ENCODE peak calls at places on chromosome 12, in four cellular contexts. M, B, D and Z are unnamed samples.

GRCh38 chr12:115611477-115611876 is 666.0 kb downstream of the MED13L start:
- DNase-seq in M (no peak), D (peak), B (no peak), Z (no peak)

GRCh38 chr12:55659486-55660385 is 23.0 kb downstream of the OR10P1 start:
- DNase-seq in M (no peak), B (peak), D (no peak), Z (no peak)

GRCh38 chr12:123354600-123354999 is 10.0 kb downstream of the SBNO1 start:
- DNase-seq in D (no peak), B (no peak), M (no peak), Z (no peak)

GRCh38 chr12:10690906-10691305 is 17.1 kb upstream of the STYK1 start:
- DNase-seq in B (peak), M (no peak), D (no peak), Z (no peak)

GRCh38 chr12:65720136-65720535 is 104.1 kb upstream of the HMGA2 start:
- DNase-seq in M (no peak), B (peak), D (no peak), Z (no peak)

GRCh38 chr12:15698377-15698867 is 90.8 kb downstream of the EPS8 start:
- DNase-seq in M (no peak), D (no peak), B (no peak), Z (no peak)

GRCh38 chr12:30794591-30795409 is 40.0 kb upstream of the CAPRIN2 start:
- DNase-seq in M (no peak), B (peak), D (no peak), Z (no peak)

GRCh38 chr12:113475451-113476085 is 3.9 kb upstream of the LHX5 start:
- DNase-seq in B (no peak), M (no peak), D (no peak), Z (no peak)

DNA sequence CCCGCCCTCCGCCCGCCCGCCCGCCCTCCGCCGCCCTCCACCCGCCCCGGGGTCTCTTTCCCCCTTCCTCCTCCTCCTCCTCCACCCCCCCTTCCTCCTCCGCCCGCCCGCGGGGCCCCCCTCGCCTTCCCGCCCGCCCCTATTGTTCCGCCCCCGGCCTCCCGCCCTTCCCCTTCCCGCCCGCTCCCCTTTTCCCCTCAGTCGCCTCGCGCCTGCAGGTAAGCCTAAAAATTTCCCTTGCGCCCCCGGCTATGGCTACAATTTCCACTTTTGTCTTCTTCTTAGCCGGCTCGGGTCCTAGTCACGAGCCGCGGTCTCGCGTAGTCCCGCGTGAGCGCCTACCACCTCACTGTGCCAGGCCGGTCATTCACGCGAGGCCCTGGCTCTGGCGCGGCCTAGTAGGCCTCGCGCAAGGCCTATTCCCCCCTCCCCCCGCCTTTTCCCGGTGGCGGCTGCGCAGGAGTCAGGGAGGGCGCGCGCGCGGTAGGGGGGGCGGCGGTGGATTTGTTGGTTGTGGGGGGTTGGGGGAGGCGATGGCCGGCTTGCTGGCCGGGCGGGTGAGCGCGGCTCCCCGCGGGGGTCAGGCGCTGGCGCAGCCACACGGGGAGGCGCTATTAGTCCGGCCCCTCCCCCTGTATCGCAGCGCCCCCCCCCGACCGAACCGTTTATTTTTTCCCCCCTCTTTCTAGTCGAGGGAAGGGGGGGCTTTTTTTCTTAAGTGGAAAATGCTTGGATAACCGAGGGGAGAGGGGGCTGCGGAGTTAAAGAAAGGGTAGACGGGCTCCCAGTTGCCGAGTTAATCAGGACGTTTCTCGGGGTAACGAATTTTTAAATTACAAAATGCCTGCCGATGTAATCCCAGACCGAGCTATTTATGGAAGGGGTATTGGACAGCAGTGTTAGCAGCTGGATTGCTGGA is 516 bp downstream of the PCBP2 start:
- DNase-seq in M (peak), B (peak), D (peak), Z (peak)
- TF ChIP-seq CTCF in M (no peak), B (no peak), D (peak), Z (no peak)

GRCh38 chr12:109719123-109720022 is 5.7 kb downstream of the FAM222A start:
- DNase-seq in B (no peak), M (no peak), D (no peak), Z (no peak)
- TF ChIP-seq CTCF in B (peak), M (no peak), D (peak), Z (no peak)

DNA sequence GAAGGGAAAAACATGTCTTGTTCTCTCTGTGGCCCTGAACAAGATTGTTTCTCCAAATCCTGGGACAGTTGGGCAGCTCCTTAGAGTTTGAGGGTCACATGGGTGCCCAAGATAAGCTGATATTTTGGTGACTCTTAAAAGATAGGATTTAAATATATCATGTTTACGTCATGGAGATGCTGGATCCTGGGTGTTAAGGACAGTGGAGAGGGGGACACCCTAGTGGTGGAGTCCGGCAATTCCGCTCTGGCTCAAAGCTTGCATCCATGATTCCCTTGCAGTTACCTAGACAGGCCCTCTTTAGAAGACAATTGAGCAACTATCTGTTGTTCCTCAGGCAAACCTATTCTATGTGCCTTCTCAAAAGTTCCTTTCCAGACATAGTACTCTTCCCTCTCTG is 101.8 kb downstream of the CMKLR1 start:
- DNase-seq in M (peak), B (no peak), D (no peak), Z (no peak)
- TF ChIP-seq CTCF in M (no peak), B (peak), D (no peak), Z (peak)

DNA sequence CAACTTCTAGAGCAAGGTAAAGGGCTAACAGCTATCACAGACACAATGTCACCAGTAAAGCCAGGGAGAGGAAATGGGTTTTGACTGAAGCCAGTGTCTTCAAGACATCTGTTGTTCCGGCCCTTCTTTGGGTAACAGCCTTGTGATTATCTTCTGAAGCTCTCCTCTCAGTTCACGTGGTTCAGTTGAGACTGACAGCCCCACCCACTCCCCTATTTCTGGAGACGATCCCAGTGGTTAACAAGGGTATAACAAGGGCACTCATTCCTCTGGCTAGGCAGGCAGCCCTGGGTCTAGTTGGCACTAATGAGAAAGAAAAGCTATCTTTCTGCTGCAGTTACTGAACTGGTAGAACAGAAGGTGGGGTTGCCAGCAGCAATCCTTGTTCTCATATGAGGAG is 6.9 kb downstream of the GNPTAB start:
- DNase-seq in D (peak), M (peak), B (peak), Z (peak)
- TF ChIP-seq CTCF in D (no peak), M (no peak), B (no peak), Z (peak)

GRCh38 chr12:110124184-110124995 is at the start of gene IFT81:
- DNase-seq in M (peak), B (peak), D (peak), Z (peak)
- TF ChIP-seq CTCF in M (no peak), B (no peak), D (no peak), Z (no peak)

GRCh38 chr12:41188058-41188840 is at the start of gene PDZRN4:
- DNase-seq in D (peak), B (no peak), M (no peak), Z (peak)

GRCh38 chr12:41188841-41189394 is 798 bp downstream of the PDZRN4 start:
- DNase-seq in M (no peak), D (no peak), B (no peak), Z (no peak)

GRCh38 chr12:41189395-41190251 is 1.5 kb downstream of the PDZRN4 start:
- DNase-seq in B (no peak), D (no peak), M (no peak), Z (peak)

GRCh38 chr12:41193321-41193720 is 5.2 kb downstream of the PDZRN4 start:
- DNase-seq in M (no peak), B (no peak), D (no peak), Z (no peak)

GRCh38 chr12:41190360-41190759 is 2.2 kb downstream of the PDZRN4 start:
- DNase-seq in D (no peak), B (no peak), M (no peak), Z (peak)
- TF ChIP-seq CTCF in D (no peak), B (no peak), M (no peak), Z (peak)

DNA sequence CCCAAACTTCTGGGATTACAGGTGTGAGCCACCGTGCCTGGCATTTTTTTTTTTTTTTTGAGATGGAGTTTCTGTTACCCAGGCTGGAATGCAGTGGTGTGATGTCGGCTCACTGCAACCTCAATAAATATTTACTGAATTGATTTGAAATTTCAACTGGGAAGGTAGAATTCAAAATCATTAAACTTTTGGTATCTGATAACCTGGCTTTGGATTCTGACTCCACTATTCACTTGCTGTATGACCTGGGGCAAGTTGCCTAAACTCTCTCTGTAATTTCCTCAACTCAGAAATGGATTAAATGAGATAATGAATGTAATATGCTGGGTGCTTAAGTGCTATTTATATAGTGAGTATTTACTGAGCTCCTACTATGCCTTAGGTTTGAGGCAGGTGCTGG is 8.7 kb upstream of the METAP2 start:
- DNase-seq in B (no peak), M (no peak), D (no peak), Z (no peak)
- TF ChIP-seq CTCF in B (no peak), M (no peak), D (no peak), Z (no peak)

GRCh38 chr12:51819851-51820720 is 28.4 kb downstream of the FIGNL2 start:
- DNase-seq in D (peak), B (peak), M (no peak), Z (no peak)
- TF ChIP-seq CTCF in D (no peak), B (peak), M (no peak), Z (no peak)